ENCODE peak calls at places on chromosomes 6 and 20, in seven cellular contexts. One of them, this sample, is unnamed.

GRCh38 chr6:34934516-34934915 is 45.5 kb downstream of the ANKS1A start:
- DNase-seq in mesenchymal stem cell: no peak
- DNase-seq in IMR-90: peak; percentile 59
- DNase-seq in trophoblast cell: no peak
- DNase-seq in H1: no peak
- DNase-seq in H9: no peak
- DNase-seq in neuronal stem cell: no peak
- DNase-seq in this sample: no peak

GRCh38 chr6:3337521-3338350 is 79.0 kb downstream of the PSMG4 start:
- DNase-seq in mesenchymal stem cell: peak; percentile 71
- DNase-seq in IMR-90: peak; percentile 56
- DNase-seq in trophoblast cell: no peak
- DNase-seq in H1: no peak
- DNase-seq in H9: no peak
- DNase-seq in neuronal stem cell: no peak
- DNase-seq in this sample: peak; percentile 86

GRCh38 chr6:9539231-9539755 is 875.6 kb downstream of the TFAP2A start:
- DNase-seq in mesenchymal stem cell: no peak
- DNase-seq in IMR-90: no peak
- DNase-seq in trophoblast cell: no peak
- DNase-seq in H1: no peak
- DNase-seq in H9: no peak
- DNase-seq in neuronal stem cell: no peak
- DNase-seq in this sample: peak; percentile 32

GRCh38 chr6:120198033-120198432 is 848.5 kb upstream of the MAN1A1 start:
- DNase-seq in mesenchymal stem cell: peak; percentile 95
- DNase-seq in IMR-90: no peak
- DNase-seq in trophoblast cell: no peak
- DNase-seq in H1: no peak
- DNase-seq in H9: no peak
- DNase-seq in neuronal stem cell: no peak
- DNase-seq in this sample: peak; percentile 92

GRCh38 chr6:142867355-142867801 is 77.6 kb downstream of the HIVEP2 start:
- DNase-seq in mesenchymal stem cell: peak; percentile 69
- DNase-seq in IMR-90: peak; percentile 29
- DNase-seq in trophoblast cell: no peak
- DNase-seq in H1: no peak
- DNase-seq in H9: no peak
- DNase-seq in neuronal stem cell: no peak
- DNase-seq in this sample: no peak

GRCh38 chr20:62799873-62800272 is 3.6 kb downstream of the MRGBP start:
- DNase-seq in mesenchymal stem cell: no peak
- DNase-seq in IMR-90: no peak
- DNase-seq in trophoblast cell: no peak
- DNase-seq in H1: no peak
- DNase-seq in H9: no peak
- DNase-seq in neuronal stem cell: no peak
- DNase-seq in this sample: no peak

GRCh38 chr20:18645196-18645745 is 57.4 kb downstream of the DTD1 start:
- DNase-seq in mesenchymal stem cell: no peak
- DNase-seq in IMR-90: no peak
- DNase-seq in trophoblast cell: peak; percentile 83
- DNase-seq in H1: no peak
- DNase-seq in H9: no peak
- DNase-seq in neuronal stem cell: no peak
- DNase-seq in this sample: peak; percentile 54

GRCh38 chr6:437042-437402 is 45.5 kb downstream of the IRF4 start:
- DNase-seq in mesenchymal stem cell: no peak
- DNase-seq in IMR-90: peak; percentile 34
- DNase-seq in trophoblast cell: no peak
- DNase-seq in H1: no peak
- DNase-seq in H9: no peak
- DNase-seq in neuronal stem cell: no peak
- DNase-seq in this sample: no peak

GRCh38 chr20:25738198-25738597 is 41.5 kb upstream of the ZNF337 start:
- DNase-seq in mesenchymal stem cell: no peak
- DNase-seq in IMR-90: peak; percentile 36
- DNase-seq in trophoblast cell: peak; percentile 20
- DNase-seq in H1: no peak
- DNase-seq in H9: no peak
- DNase-seq in neuronal stem cell: no peak
- DNase-seq in this sample: no peak

GRCh38 chr6:138571585-138572199 is 72.4 kb upstream of the NHSL1 start:
- DNase-seq in mesenchymal stem cell: no peak
- DNase-seq in IMR-90: peak; percentile 12
- DNase-seq in trophoblast cell: no peak
- DNase-seq in H1: no peak
- DNase-seq in H9: no peak
- DNase-seq in neuronal stem cell: no peak
- DNase-seq in this sample: no peak

GRCh38 chr20:38764563-38765355 is 16.5 kb downstream of the ACTR5 start:
- DNase-seq in mesenchymal stem cell: peak; percentile 83
- DNase-seq in IMR-90: peak; percentile 93
- DNase-seq in trophoblast cell: peak; percentile 43
- DNase-seq in H1: no peak
- DNase-seq in H9: no peak
- DNase-seq in neuronal stem cell: no peak
- DNase-seq in this sample: peak; percentile 50

GRCh38 chr6:7378629-7379218 is 10.8 kb downstream of the CAGE1 start:
- DNase-seq in mesenchymal stem cell: no peak
- DNase-seq in IMR-90: no peak
- DNase-seq in trophoblast cell: no peak
- DNase-seq in H1: no peak
- DNase-seq in H9: no peak
- DNase-seq in neuronal stem cell: no peak
- DNase-seq in this sample: no peak

GRCh38 chr6:133964052-133964451 is 11.0 kb downstream of the TBPL1 start:
- DNase-seq in mesenchymal stem cell: peak; percentile 31
- DNase-seq in IMR-90: peak; percentile 97
- DNase-seq in trophoblast cell: peak; percentile 36
- DNase-seq in H1: no peak
- DNase-seq in H9: no peak
- DNase-seq in neuronal stem cell: no peak
- DNase-seq in this sample: no peak

GRCh38 chr6:15921243-15921642 is 207.6 kb upstream of the MYLIP start:
- DNase-seq in mesenchymal stem cell: peak; percentile 58
- DNase-seq in IMR-90: no peak
- DNase-seq in trophoblast cell: no peak
- DNase-seq in H1: no peak
- DNase-seq in H9: no peak
- DNase-seq in neuronal stem cell: no peak
- DNase-seq in this sample: no peak

GRCh38 chr20:45087814-45088213 is 13.1 kb downstream of the KCNS1 start:
- DNase-seq in mesenchymal stem cell: no peak
- DNase-seq in IMR-90: peak; percentile 52
- DNase-seq in trophoblast cell: no peak
- DNase-seq in H1: no peak
- DNase-seq in H9: no peak
- DNase-seq in neuronal stem cell: no peak
- DNase-seq in this sample: no peak

GRCh38 chr6:23414204-23414501 is 711.9 kb upstream of the NRSN1 start:
- DNase-seq in mesenchymal stem cell: peak; percentile 80
- DNase-seq in IMR-90: peak; percentile 92
- DNase-seq in trophoblast cell: no peak
- DNase-seq in H1: no peak
- DNase-seq in H9: no peak
- DNase-seq in neuronal stem cell: no peak
- DNase-seq in this sample: peak; percentile 18

GRCh38 chr6:139539852-139540251 is 165.4 kb upstream of the CITED2 start:
- DNase-seq in mesenchymal stem cell: peak; percentile 98
- DNase-seq in IMR-90: peak; percentile 98
- DNase-seq in trophoblast cell: peak; percentile 96
- DNase-seq in H1: peak; percentile 34
- DNase-seq in H9: peak; percentile 49
- DNase-seq in neuronal stem cell: no peak
- DNase-seq in this sample: peak; percentile 84

GRCh38 chr6:53582963-53583362 is 38.1 kb upstream of the GCLC start:
- DNase-seq in mesenchymal stem cell: peak; percentile 19
- DNase-seq in IMR-90: peak; percentile 38
- DNase-seq in trophoblast cell: no peak
- DNase-seq in H1: no peak
- DNase-seq in H9: no peak
- DNase-seq in neuronal stem cell: no peak
- DNase-seq in this sample: no peak

GRCh38 chr20:4883051-4883450 is 118.3 kb downstream of the SLC23A2 start:
- DNase-seq in mesenchymal stem cell: no peak
- DNase-seq in IMR-90: no peak
- DNase-seq in trophoblast cell: no peak
- DNase-seq in H1: no peak
- DNase-seq in H9: no peak
- DNase-seq in neuronal stem cell: no peak
- DNase-seq in this sample: no peak

GRCh38 chr20:13865825-13866351 is 81.1 kb downstream of the NDUFAF5 start:
- DNase-seq in mesenchymal stem cell: no peak
- DNase-seq in IMR-90: no peak
- DNase-seq in trophoblast cell: peak; percentile 27
- DNase-seq in H1: no peak
- DNase-seq in H9: no peak
- DNase-seq in neuronal stem cell: no peak
- DNase-seq in this sample: peak; percentile 13
- H2AK5ac ChIP-seq in mesenchymal stem cell: no peak overlapping the region
- H2AK5ac ChIP-seq in IMR-90: no peak overlapping the region
- H2AK5ac ChIP-seq in trophoblast cell: no peak overlapping the region
- H2AK5ac ChIP-seq in H1: no peak overlapping the region
- H2AK5ac ChIP-seq in H9: no peak overlapping the region
- H2AK5ac ChIP-seq in neuronal stem cell: no peak overlapping the region
- H2AK5ac ChIP-seq in this sample: no peak overlapping the region

GRCh38 chr20:58950603-58951002 is 30.5 kb upstream of the NELFCD start:
- DNase-seq in mesenchymal stem cell: no peak
- DNase-seq in IMR-90: no peak
- DNase-seq in trophoblast cell: no peak
- DNase-seq in H1: no peak
- DNase-seq in H9: no peak
- DNase-seq in neuronal stem cell: no peak
- DNase-seq in this sample: peak; percentile 13
- H3K18ac ChIP-seq in mesenchymal stem cell: no peak overlapping the region
- H3K18ac ChIP-seq in IMR-90: no peak overlapping the region
- H3K18ac ChIP-seq in trophoblast cell: no peak overlapping the region
- H3K18ac ChIP-seq in H1: no peak overlapping the region
- H3K18ac ChIP-seq in H9: no peak overlapping the region
- H3K18ac ChIP-seq in neuronal stem cell: no peak overlapping the region
- H3K18ac ChIP-seq in this sample: no peak overlapping the region

GRCh38 chr6:84762220-84762940 is 2.0 kb downstream of the TBX18 start:
- DNase-seq in mesenchymal stem cell: peak; percentile 78
- DNase-seq in IMR-90: no peak
- DNase-seq in trophoblast cell: no peak
- DNase-seq in H1: no peak
- DNase-seq in H9: peak; percentile 49
- DNase-seq in neuronal stem cell: no peak
- DNase-seq in this sample: peak; percentile 73
- H3K4me2 ChIP-seq in mesenchymal stem cell: peak overlapping the region; percentile 72
- H3K4me2 ChIP-seq in IMR-90: no peak overlapping the region
- H3K4me2 ChIP-seq in trophoblast cell: peak overlapping the region; percentile 78
- H3K4me2 ChIP-seq in H1: peak overlapping the region; percentile 91
- H3K4me2 ChIP-seq in H9: peak overlapping the region; percentile 80
- H3K4me2 ChIP-seq in neuronal stem cell: peak overlapping the region; percentile 33
- H3K4me2 ChIP-seq in this sample: peak overlapping the region; percentile 49

GRCh38 chr20:37282558-37282957 is 6.9 kb upstream of the MANBAL start:
- DNase-seq in mesenchymal stem cell: peak; percentile 77
- DNase-seq in IMR-90: peak; percentile 81
- DNase-seq in trophoblast cell: peak; percentile 26
- DNase-seq in H1: no peak
- DNase-seq in H9: no peak
- DNase-seq in neuronal stem cell: no peak
- DNase-seq in this sample: peak; percentile 77
- H2AK5ac ChIP-seq in mesenchymal stem cell: no peak overlapping the region
- H2AK5ac ChIP-seq in IMR-90: no peak overlapping the region
- H2AK5ac ChIP-seq in trophoblast cell: peak overlapping the region; percentile 65
- H2AK5ac ChIP-seq in H1: no peak overlapping the region
- H2AK5ac ChIP-seq in H9: no peak overlapping the region
- H2AK5ac ChIP-seq in neuronal stem cell: no peak overlapping the region
- H2AK5ac ChIP-seq in this sample: peak overlapping the region; percentile 23

DNA sequence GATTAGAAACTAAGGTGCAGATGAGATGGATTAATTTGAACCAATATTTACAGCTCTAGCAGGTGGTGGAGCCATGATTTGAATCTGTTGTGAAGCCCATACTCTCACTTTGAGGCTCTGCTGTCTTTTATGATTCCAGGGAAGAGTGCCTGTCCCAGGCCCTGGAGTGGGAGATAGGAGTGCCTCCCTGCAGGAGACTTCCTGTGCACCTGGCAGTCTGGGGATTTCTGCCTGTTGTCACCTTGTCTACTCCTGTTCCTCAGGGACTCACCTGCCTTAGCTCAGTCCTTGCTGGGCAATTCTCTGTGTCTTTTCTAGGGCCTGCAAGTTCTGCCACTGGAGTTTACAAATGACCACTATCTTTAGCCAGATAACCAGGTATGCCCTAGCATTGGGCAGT is 46.3 kb downstream of the SCAND1 start:
- DNase-seq in mesenchymal stem cell: no peak
- DNase-seq in IMR-90: no peak
- DNase-seq in trophoblast cell: no peak
- DNase-seq in H1: no peak
- DNase-seq in H9: peak; percentile 68
- DNase-seq in neuronal stem cell: no peak
- DNase-seq in this sample: peak; percentile 26
- H3K18ac ChIP-seq in mesenchymal stem cell: no peak overlapping the region
- H3K18ac ChIP-seq in IMR-90: no peak overlapping the region
- H3K18ac ChIP-seq in trophoblast cell: no peak overlapping the region
- H3K18ac ChIP-seq in H1: no peak overlapping the region
- H3K18ac ChIP-seq in H9: no peak overlapping the region
- H3K18ac ChIP-seq in neuronal stem cell: no peak overlapping the region
- H3K18ac ChIP-seq in this sample: no peak overlapping the region

GRCh38 chr6:57158658-57159057 is 13.5 kb upstream of the BAG2 start:
- DNase-seq in mesenchymal stem cell: peak; percentile 5
- DNase-seq in IMR-90: peak; percentile 65
- DNase-seq in trophoblast cell: no peak
- DNase-seq in H1: no peak
- DNase-seq in H9: no peak
- DNase-seq in neuronal stem cell: no peak
- DNase-seq in this sample: no peak

GRCh38 chr6:57162516-57162915 is 9.6 kb upstream of the BAG2 start:
- DNase-seq in mesenchymal stem cell: peak; percentile 43
- DNase-seq in IMR-90: peak; percentile 19
- DNase-seq in trophoblast cell: no peak
- DNase-seq in H1: no peak
- DNase-seq in H9: no peak
- DNase-seq in neuronal stem cell: no peak
- DNase-seq in this sample: no peak

GRCh38 chr6:57165080-57165479 is 7.0 kb upstream of the BAG2 start:
- DNase-seq in mesenchymal stem cell: no peak
- DNase-seq in IMR-90: no peak
- DNase-seq in trophoblast cell: no peak
- DNase-seq in H1: no peak
- DNase-seq in H9: no peak
- DNase-seq in neuronal stem cell: no peak
- DNase-seq in this sample: no peak

GRCh38 chr6:57162008-57162407 is 10.1 kb upstream of the BAG2 start:
- DNase-seq in mesenchymal stem cell: no peak
- DNase-seq in IMR-90: peak; percentile 57
- DNase-seq in trophoblast cell: no peak
- DNase-seq in H1: no peak
- DNase-seq in H9: no peak
- DNase-seq in neuronal stem cell: no peak
- DNase-seq in this sample: no peak

GRCh38 chr6:57159127-57159526 is 13.0 kb upstream of the BAG2 start:
- DNase-seq in mesenchymal stem cell: no peak
- DNase-seq in IMR-90: no peak
- DNase-seq in trophoblast cell: no peak
- DNase-seq in H1: no peak
- DNase-seq in H9: no peak
- DNase-seq in neuronal stem cell: no peak
- DNase-seq in this sample: no peak
- H3K4me2 ChIP-seq in mesenchymal stem cell: no peak overlapping the region
- H3K4me2 ChIP-seq in IMR-90: no peak overlapping the region
- H3K4me2 ChIP-seq in trophoblast cell: no peak overlapping the region
- H3K4me2 ChIP-seq in H1: no peak overlapping the region
- H3K4me2 ChIP-seq in H9: no peak overlapping the region
- H3K4me2 ChIP-seq in neuronal stem cell: no peak overlapping the region
- H3K4me2 ChIP-seq in this sample: no peak overlapping the region

This sample was measured in mesendoderm.